ENCODE peak calls at places on chromosomes 6 and 20, in four cellular contexts. One of them, this sample, is unnamed.

GRCh38 chr6:37317312-37318038 is 36.3 kb upstream of the RNF8 start:
- DNase-seq in mesendoderm: no peak
- DNase-seq in IMR-90: no peak
- DNase-seq in H1: no peak
- DNase-seq in this sample: no peak

GRCh38 chr6:6798430-6798829 is 209.9 kb downstream of the LY86 start:
- DNase-seq in H1: no peak
- DNase-seq in IMR-90: no peak
- DNase-seq in mesendoderm: no peak
- DNase-seq in this sample: no peak

GRCh38 chr20:61263084-61263695 is 11.1 kb downstream of the CDH4 start:
- DNase-seq in H1: no peak
- DNase-seq in IMR-90: peak
- DNase-seq in mesendoderm: peak
- DNase-seq in this sample: peak

GRCh38 chr6:88748141-88748540 is 215.3 kb downstream of the RNGTT start:
- DNase-seq in mesendoderm: no peak
- DNase-seq in IMR-90: peak
- DNase-seq in H1: no peak
- DNase-seq in this sample: no peak

GRCh38 chr20:6768228-6769185 is 1.0 kb downstream of the BMP2 start:
- DNase-seq in H1: no peak
- DNase-seq in mesendoderm: peak
- DNase-seq in IMR-90: peak
- DNase-seq in this sample: peak

GRCh38 chr6:34350937-34351217 is 41.6 kb downstream of the NUDT3 start:
- DNase-seq in mesendoderm: no peak
- DNase-seq in IMR-90: no peak
- DNase-seq in H1: no peak
- DNase-seq in this sample: no peak

GRCh38 chr20:12875510-12875909 is 133.3 kb upstream of the SPTLC3 start:
- DNase-seq in H1: no peak
- DNase-seq in mesendoderm: no peak
- DNase-seq in IMR-90: no peak
- DNase-seq in this sample: no peak

GRCh38 chr6:163529605-163530004 is 115.1 kb downstream of the QKI start:
- DNase-seq in IMR-90: peak
- DNase-seq in H1: no peak
- DNase-seq in mesendoderm: no peak
- DNase-seq in this sample: no peak

GRCh38 chr6:148932731-148933130 is 185.9 kb downstream of the UST start:
- DNase-seq in mesendoderm: no peak
- DNase-seq in H1: no peak
- DNase-seq in IMR-90: peak
- DNase-seq in this sample: no peak

GRCh38 chr6:90544741-90545140 is 42.1 kb downstream of the MAP3K7 start:
- DNase-seq in mesendoderm: no peak
- DNase-seq in IMR-90: no peak
- DNase-seq in H1: no peak
- DNase-seq in this sample: no peak

GRCh38 chr20:49631074-49631716 is 63.3 kb upstream of the PTGIS start:
- DNase-seq in mesendoderm: no peak
- DNase-seq in H1: no peak
- DNase-seq in IMR-90: peak
- DNase-seq in this sample: no peak

GRCh38 chr6:23228439-23229024 is 659.2 kb downstream of the HDGFL1 start:
- DNase-seq in mesendoderm: no peak
- DNase-seq in IMR-90: peak
- DNase-seq in H1: no peak
- DNase-seq in this sample: no peak

GRCh38 chr6:75750925-75751324 is 1.9 kb downstream of the MYO6 start:
- DNase-seq in H1: no peak
- DNase-seq in IMR-90: no peak
- DNase-seq in mesendoderm: no peak
- DNase-seq in this sample: no peak

GRCh38 chr6:91669154-91669903 is 1082.5 kb upstream of the MAP3K7 start:
- DNase-seq in H1: no peak
- DNase-seq in mesendoderm: no peak
- DNase-seq in IMR-90: no peak
- DNase-seq in this sample: no peak

GRCh38 chr20:56360133-56360898 is 1.5 kb downstream of the FAM210B start:
- DNase-seq in mesendoderm: no peak
- DNase-seq in H1: no peak
- DNase-seq in IMR-90: no peak
- DNase-seq in this sample: no peak

GRCh38 chr6:7050099-7050498 is 57.7 kb upstream of the RREB1 start:
- DNase-seq in H1: no peak
- DNase-seq in mesendoderm: no peak
- DNase-seq in IMR-90: no peak
- DNase-seq in this sample: no peak

GRCh38 chr20:51480507-51481270 is 61.8 kb downstream of the NFATC2 start:
- DNase-seq in mesendoderm: no peak
- DNase-seq in IMR-90: no peak
- DNase-seq in H1: no peak
- DNase-seq in this sample: no peak

GRCh38 chr20:63767456-63767855 is 27.9 kb downstream of the SLC2A4RG start:
- DNase-seq in H1: no peak
- DNase-seq in IMR-90: no peak
- DNase-seq in mesendoderm: no peak
- DNase-seq in this sample: peak

GRCh38 chr6:117533775-117534174 is 51.3 kb downstream of the DCBLD1 start:
- DNase-seq in H1: no peak
- DNase-seq in IMR-90: no peak
- DNase-seq in mesendoderm: no peak
- DNase-seq in this sample: no peak
- H3K18ac ChIP-seq in H1: no peak
- H3K18ac ChIP-seq in IMR-90: no peak
- H3K18ac ChIP-seq in mesendoderm: no peak
- H3K18ac ChIP-seq in this sample: no peak

GRCh38 chr6:156827382-156827781 is 50.2 kb downstream of the ARID1B start:
- DNase-seq in IMR-90: no peak
- DNase-seq in mesendoderm: no peak
- DNase-seq in H1: no peak
- DNase-seq in this sample: no peak
- H4K8ac ChIP-seq in IMR-90: no peak
- H4K8ac ChIP-seq in mesendoderm: no peak
- H4K8ac ChIP-seq in H1: no peak
- H4K8ac ChIP-seq in this sample: no peak

GRCh38 chr6:144546807-144547206 is 261.7 kb downstream of the UTRN start:
- DNase-seq in mesendoderm: no peak
- DNase-seq in IMR-90: no peak
- DNase-seq in H1: no peak
- DNase-seq in this sample: no peak

GRCh38 chr6:144548525-144548924 is 263.4 kb downstream of the UTRN start:
- DNase-seq in IMR-90: no peak
- DNase-seq in H1: no peak
- DNase-seq in mesendoderm: no peak
- DNase-seq in this sample: no peak

GRCh38 chr6:144551339-144551738 is 266.2 kb downstream of the UTRN start:
- DNase-seq in mesendoderm: no peak
- DNase-seq in H1: no peak
- DNase-seq in IMR-90: no peak
- DNase-seq in this sample: no peak

GRCh38 chr6:144547409-144547808 is 262.3 kb downstream of the UTRN start:
- DNase-seq in H1: no peak
- DNase-seq in IMR-90: peak
- DNase-seq in mesendoderm: no peak
- DNase-seq in this sample: no peak

DNA sequence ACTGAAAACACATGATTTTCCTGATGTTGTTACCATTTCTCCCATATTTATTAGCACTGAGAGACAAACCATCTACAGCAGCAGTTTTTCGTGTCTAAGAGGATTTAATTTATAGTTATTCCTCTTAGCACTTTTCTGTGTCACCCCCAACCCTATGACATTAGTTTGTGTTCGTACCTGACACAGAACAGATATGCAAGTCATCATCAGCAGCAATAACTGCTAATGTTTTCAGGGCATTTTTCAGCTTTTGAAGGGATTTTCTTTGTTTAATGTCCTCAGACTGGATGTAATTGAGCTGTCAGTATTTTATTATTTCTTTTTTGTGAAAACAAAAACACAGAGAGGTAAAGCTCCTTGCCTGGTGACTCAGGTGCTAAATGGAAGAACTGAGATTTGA is 265.3 kb downstream of the UTRN start:
- DNase-seq in H1: no peak
- DNase-seq in mesendoderm: no peak
- DNase-seq in IMR-90: no peak
- DNase-seq in this sample: no peak
- H4K5ac ChIP-seq in H1: no peak
- H4K5ac ChIP-seq in mesendoderm: no peak
- H4K5ac ChIP-seq in IMR-90: no peak
- H4K5ac ChIP-seq in this sample: no peak

GRCh38 chr20:2400290-2400689 is 19.6 kb downstream of the TGM6 start:
- DNase-seq in H1: no peak
- DNase-seq in mesendoderm: no peak
- DNase-seq in IMR-90: no peak
- DNase-seq in this sample: no peak
- H3K18ac ChIP-seq in H1: no peak
- H3K18ac ChIP-seq in mesendoderm: no peak
- H3K18ac ChIP-seq in IMR-90: no peak
- H3K18ac ChIP-seq in this sample: no peak

GRCh38 chr6:143060354-143060805 is 309 bp upstream of the AIG1 start:
- DNase-seq in mesendoderm: peak
- DNase-seq in H1: peak
- DNase-seq in IMR-90: peak
- DNase-seq in this sample: peak
- H4K8ac ChIP-seq in mesendoderm: no peak
- H4K8ac ChIP-seq in H1: peak
- H4K8ac ChIP-seq in IMR-90: peak
- H4K8ac ChIP-seq in this sample: no peak

GRCh38 chr6:87483929-87484328 is 11.2 kb downstream of the SLC35A1 start:
- DNase-seq in IMR-90: peak
- DNase-seq in mesendoderm: peak
- DNase-seq in H1: peak
- DNase-seq in this sample: peak
- H4K5ac ChIP-seq in IMR-90: no peak
- H4K5ac ChIP-seq in mesendoderm: no peak
- H4K5ac ChIP-seq in H1: no peak
- H4K5ac ChIP-seq in this sample: no peak

DNA sequence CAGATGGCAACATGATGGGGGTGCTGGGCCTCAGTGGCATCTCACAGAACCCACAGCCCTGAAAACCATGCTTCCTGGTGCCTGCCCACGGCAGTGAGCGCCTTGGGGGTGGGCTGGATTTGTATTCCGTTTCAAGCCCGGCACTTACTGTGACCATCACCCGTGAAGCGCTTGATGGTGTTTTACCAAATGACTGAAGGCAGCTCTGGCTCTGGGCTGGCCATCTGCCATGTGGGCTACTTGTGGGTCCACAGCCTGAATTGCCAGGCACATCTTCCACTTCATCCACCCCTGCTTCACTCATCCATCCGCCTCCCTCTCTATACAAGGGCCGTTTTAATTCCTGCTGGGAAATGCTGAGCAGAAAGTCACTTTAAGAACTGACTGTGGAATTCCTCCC is 250.9 kb upstream of the GMDS start:
- DNase-seq in H1: no peak
- DNase-seq in mesendoderm: no peak
- DNase-seq in IMR-90: no peak
- DNase-seq in this sample: no peak
- H3K18ac ChIP-seq in H1: no peak
- H3K18ac ChIP-seq in mesendoderm: no peak
- H3K18ac ChIP-seq in IMR-90: no peak
- H3K18ac ChIP-seq in this sample: no peak

GRCh38 chr20:383889-384288 is 3.3 kb downstream of the TRIB3 start:
- DNase-seq in IMR-90: no peak
- DNase-seq in H1: no peak
- DNase-seq in mesendoderm: no peak
- DNase-seq in this sample: no peak

GRCh38 chr20:382291-383115 is 1.9 kb downstream of the TRIB3 start:
- DNase-seq in IMR-90: no peak
- DNase-seq in H1: no peak
- DNase-seq in mesendoderm: peak
- DNase-seq in this sample: no peak

GRCh38 chr20:381581-382290 is 1.2 kb downstream of the TRIB3 start:
- DNase-seq in IMR-90: peak
- DNase-seq in mesendoderm: peak
- DNase-seq in H1: no peak
- DNase-seq in this sample: peak

GRCh38 chr20:378961-379336 is 1.6 kb upstream of the TRIB3 start:
- DNase-seq in H1: no peak
- DNase-seq in mesendoderm: no peak
- DNase-seq in IMR-90: no peak
- DNase-seq in this sample: no peak

DNA sequence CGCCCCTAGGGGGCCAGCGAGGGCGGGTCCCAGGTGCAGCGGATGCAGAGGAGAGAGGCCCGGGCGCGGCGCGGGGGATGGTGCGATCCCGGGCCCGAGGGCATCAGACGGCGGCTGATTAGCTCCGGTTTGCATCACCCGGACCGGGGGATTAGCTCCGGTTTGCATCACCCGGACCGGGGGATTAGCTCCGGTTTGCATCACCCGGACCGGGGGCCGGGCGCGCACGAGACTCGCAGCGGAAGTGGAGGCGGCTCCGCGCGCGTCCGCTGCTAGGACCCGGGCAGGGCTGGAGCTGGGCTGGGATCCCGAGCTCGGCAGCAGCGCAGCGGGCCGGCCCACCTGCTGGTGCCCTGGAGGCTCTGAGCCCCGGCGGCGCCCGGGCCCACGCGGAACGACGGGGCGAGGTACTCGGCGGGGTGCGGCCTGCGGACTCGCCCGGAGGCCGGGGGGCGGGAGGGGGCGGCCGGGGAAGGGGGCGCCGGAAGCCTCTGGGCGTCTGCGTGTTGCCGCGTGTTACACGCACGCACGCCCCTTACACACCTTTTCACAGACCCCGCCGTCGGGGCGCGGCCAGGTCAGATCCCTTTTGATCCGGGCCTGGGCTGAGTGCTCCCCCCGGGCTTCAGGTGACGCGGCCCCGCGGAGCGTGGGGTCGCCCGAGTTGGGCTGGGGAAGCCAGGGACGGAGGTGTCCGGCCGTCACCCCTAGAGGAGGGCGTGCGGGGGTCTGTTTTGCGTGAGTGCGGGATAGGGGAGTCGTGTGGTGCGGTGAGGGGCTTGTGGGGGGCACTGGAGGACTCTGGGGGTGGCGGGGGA is 412 bp downstream of the TRIB3 start:
- DNase-seq in H1: no peak
- DNase-seq in mesendoderm: peak
- DNase-seq in IMR-90: peak
- DNase-seq in this sample: peak
- H4K8ac ChIP-seq in H1: peak
- H4K8ac ChIP-seq in mesendoderm: no peak
- H4K8ac ChIP-seq in IMR-90: peak
- H4K8ac ChIP-seq in this sample: no peak

GRCh38 chr6:14442250-14442649 is 324.7 kb downstream of the CD83 start:
- DNase-seq in mesendoderm: no peak
- DNase-seq in IMR-90: no peak
- DNase-seq in H1: no peak
- DNase-seq in this sample: no peak

GRCh38 chr6:14440891-14441358 is 323.4 kb downstream of the CD83 start:
- DNase-seq in IMR-90: no peak
- DNase-seq in H1: no peak
- DNase-seq in mesendoderm: no peak
- DNase-seq in this sample: no peak

GRCh38 chr6:14439419-14439818 is 321.8 kb downstream of the CD83 start:
- DNase-seq in IMR-90: no peak
- DNase-seq in H1: no peak
- DNase-seq in mesendoderm: no peak
- DNase-seq in this sample: no peak

GRCh38 chr6:14440215-14440890 is 322.8 kb downstream of the CD83 start:
- DNase-seq in IMR-90: peak
- DNase-seq in H1: no peak
- DNase-seq in mesendoderm: no peak
- DNase-seq in this sample: no peak

GRCh38 chr6:14441371-14441781 is 323.8 kb downstream of the CD83 start:
- DNase-seq in IMR-90: peak
- DNase-seq in H1: no peak
- DNase-seq in mesendoderm: no peak
- DNase-seq in this sample: no peak
- H4K5ac ChIP-seq in IMR-90: no peak
- H4K5ac ChIP-seq in H1: no peak
- H4K5ac ChIP-seq in mesendoderm: no peak
- H4K5ac ChIP-seq in this sample: no peak